ENCODE peak calls at places on chromosomes 6 and 20, in five cellular contexts. E is heart right ventricle; P is OCI-LY7; C is ovary; T is CD8-positive, alpha-beta T cell. F is an unnamed sample.

GRCh38 chr6:20497200-20497820 is 36.9 kb upstream of the CDKAL1 start:
- DNase-seq in E (no peak), P (no peak), C (no peak), T (no peak), F (peak; percentile 33)

GRCh38 chr6:25354078-25354940 is 75.1 kb downstream of the CARMIL1 start:
- DNase-seq in E (no peak), P (no peak), C (no peak), T (no peak), F (peak; percentile 52)

GRCh38 chr20:58637466-58638198 is 13.5 kb upstream of the STX16 start:
- DNase-seq in E (no peak), P (no peak), C (no peak), T (no peak), F (no peak)

GRCh38 chr6:137286368-137286767 is 67.2 kb upstream of the IFNGR1 start:
- DNase-seq in E (no peak), P (no peak), C (no peak), T (no peak), F (no peak)

GRCh38 chr6:156910938-156911337 is 133.8 kb downstream of the ARID1B start:
- DNase-seq in E (no peak), P (no peak), C (no peak), T (no peak), F (no peak)

GRCh38 chr20:8131598-8132014 is 460 bp upstream of the PLCB1 start:
- DNase-seq in E (peak; percentile 17), P (no peak), C (no peak), T (no peak), F (peak; percentile 69)

GRCh38 chr6:97396880-97397279 is 113.9 kb upstream of the MMS22L start:
- DNase-seq in E (no peak), P (no peak), C (no peak), T (no peak), F (no peak)

GRCh38 chr20:9485614-9486325 is 28.6 kb upstream of the LAMP5 start:
- DNase-seq in E (no peak), P (no peak), C (no peak), T (no peak), F (no peak)

GRCh38 chr20:43755390-43755789 is 28.6 kb upstream of the GTSF1L start:
- DNase-seq in E (no peak), P (no peak), C (no peak), T (no peak), F (no peak)

GRCh38 chr6:15441982-15442381 is 196.1 kb downstream of the JARID2 start:
- DNase-seq in E (no peak), P (no peak), C (no peak), T (no peak), F (no peak)

GRCh38 chr6:15444881-15445280 is 199.0 kb downstream of the JARID2 start:
- DNase-seq in E (no peak), P (peak; percentile 22), C (no peak), T (no peak), F (no peak)

GRCh38 chr6:15442467-15442866 is 196.6 kb downstream of the JARID2 start:
- DNase-seq in E (no peak), P (no peak), C (no peak), T (no peak), F (no peak)

GRCh38 chr6:15443119-15443518 is 197.2 kb downstream of the JARID2 start:
- DNase-seq in E (no peak), P (no peak), C (no peak), T (no peak), F (peak; percentile 82)

DNA sequence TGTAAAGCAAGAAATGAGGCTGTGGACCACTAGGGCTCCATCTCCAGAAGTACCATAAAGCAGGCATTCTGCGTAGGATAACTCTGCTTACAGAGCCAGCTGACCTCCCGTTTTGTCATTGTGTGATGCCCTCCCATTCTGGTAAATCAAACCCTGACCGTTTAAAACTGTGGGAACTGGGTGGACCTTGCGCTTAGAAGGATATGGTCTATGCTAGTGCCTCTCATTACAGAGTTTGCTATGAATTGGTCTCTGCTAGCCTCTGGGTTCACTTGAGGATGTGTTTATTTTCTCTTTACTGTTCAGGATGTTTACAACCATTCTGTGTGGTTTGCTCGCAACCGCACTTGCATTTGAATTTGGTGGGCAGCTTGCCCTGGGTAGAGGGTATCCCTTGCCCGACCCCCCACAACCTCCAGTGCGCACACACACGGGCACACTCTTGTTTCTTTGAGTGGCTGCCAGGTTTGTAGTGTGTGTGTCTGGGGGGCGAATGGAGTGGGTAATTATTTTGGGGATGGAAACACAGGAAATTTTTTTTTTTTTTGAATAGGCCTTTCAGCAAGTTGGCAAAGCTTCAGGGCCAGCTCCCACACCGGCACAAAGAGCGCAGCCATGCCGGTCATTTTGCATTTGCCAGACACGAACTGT is 198.3 kb downstream of the JARID2 start:
- DNase-seq in E (no peak), P (no peak), C (no peak), T (no peak), F (no peak)
- H3K27ac ChIP-seq in E (peak overlapping the region; percentile 35), P (no peak overlapping the region), C (no peak overlapping the region), T (no peak overlapping the region), F (no peak overlapping the region)

GRCh38 chr6:13417431-13417830 is 70.0 kb downstream of the GFOD1 start:
- DNase-seq in E (no peak), P (no peak), C (no peak), T (no peak), F (no peak)
- H3K4me1 ChIP-seq in E (peaks cover 78% of the 10 kb centered on the region), P (peaks cover 8% of the 10 kb centered on the region), C (no peaks in the 10 kb centered on the region), T (no peaks in the 10 kb centered on the region), F (peaks cover 39% of the 10 kb centered on the region)

DNA sequence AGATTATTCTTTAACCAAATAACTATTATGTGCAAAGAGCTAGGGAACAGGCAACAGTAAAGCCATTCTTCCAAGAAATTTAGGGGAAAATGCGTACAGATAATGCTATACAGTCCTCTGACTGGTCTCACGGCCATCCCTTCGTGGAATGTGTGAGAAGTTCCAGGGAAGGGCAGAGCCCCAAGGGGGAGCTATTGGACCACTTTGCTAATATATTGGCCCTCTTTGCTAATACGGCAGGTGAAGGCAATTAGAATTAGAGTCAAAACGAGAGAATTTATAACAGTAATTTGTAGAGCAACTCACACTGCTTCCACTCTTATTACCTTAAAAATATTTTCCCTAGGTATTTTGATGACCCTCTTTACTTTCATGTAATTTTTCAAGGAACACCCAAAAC is 140.4 kb downstream of the IMPG1 start:
- DNase-seq in E (no peak), P (peak; percentile 12), C (no peak), T (no peak), F (peak; percentile 44)
- TF ChIP-seq CTCF in E (peak; percentile 36), P (peak; percentile 66), C (no peak), T (no peak), F (peak; percentile 67)

DNA sequence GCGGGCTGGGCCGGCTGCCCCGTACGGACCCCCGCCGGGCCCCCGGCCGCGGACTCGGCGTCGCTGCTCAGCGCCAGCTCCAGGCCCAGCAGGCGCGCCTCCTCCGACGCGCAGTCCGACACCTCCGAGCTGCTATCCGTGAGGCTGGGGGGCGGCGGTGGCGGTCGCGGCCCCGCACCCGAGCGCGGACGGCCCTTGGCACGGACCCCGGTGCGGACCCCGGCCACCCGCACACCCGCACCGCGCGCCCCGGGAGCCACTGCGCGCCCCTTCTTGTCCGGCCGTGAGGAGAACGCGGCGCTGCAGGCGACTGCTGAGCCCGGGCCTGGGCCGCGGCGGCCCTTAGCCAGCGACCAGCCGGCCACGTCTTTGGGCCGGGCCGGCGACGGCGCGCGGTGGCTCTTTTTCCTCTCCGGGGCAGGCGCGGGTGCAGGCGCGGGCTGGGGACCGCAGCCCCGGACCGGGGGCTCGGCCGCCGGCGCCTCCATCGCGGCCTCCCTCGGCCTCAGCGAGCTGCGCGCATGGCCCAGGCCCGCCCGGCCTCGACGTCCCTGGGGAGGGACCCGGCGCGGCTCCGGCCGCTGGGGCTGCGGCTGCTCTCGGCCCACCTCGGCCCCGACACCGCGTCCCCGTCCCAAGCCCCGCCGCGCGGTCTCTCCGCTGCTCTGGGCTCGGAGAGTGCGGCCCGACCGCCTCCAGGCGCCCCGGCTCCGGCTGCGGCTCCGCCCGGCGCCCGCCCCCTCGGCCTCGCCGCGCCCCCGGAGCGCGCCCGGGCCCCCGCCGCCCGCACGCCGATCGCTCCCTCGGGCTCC is 12.9 kb upstream of the TLDC2 start:
- DNase-seq in E (no peak), P (no peak), C (no peak), T (no peak), F (peak; percentile 52)
- H3K27ac ChIP-seq in E (peak overlapping the region; percentile 95), P (no peak overlapping the region), C (peak overlapping the region; percentile 95), T (no peak overlapping the region), F (peak overlapping the region; percentile 60)

DNA sequence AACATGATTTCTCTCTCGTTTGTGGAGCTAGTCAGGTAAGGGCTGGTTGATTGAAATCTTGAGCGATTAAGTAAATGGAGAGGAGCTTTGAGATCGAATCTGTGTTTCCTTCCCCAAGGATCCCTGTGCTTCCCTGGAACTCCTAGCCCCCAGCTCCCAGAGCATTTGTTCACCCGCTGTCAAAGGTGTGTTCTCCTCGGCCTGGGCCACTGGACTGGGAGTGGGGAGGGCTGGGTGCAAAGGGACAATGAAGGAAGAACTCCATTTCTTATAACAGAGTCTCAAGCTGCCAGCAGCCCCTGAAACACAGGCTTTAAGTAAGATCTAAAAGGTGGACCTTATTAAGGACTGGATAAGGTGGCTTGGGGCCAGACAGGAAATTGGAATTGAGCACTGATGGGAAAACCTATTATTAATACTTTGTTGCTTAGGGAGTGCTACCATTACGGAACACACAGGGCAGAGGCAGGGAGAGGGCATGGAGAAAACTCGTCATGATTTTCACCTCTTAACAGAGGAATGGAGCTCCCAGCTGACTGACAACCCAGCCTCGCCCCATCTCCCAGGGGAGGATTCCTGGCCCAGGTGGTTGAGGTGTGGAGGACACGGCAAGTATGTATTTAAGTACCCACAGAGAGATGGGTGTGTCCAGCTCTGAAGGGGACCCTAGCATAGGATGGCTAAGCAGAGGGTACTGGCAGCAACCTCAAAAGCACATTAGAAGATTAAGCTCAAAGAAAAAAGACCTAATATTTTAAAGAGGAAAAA is 261.7 kb upstream of the MOCS1 start:
- DNase-seq in E (no peak), P (no peak), C (no peak), T (no peak), F (no peak)
- H3K4me1 ChIP-seq in E (no peaks in the 10 kb centered on the region), P (no peaks in the 10 kb centered on the region), C (no peaks in the 10 kb centered on the region), T (no peaks in the 10 kb centered on the region), F (no peaks in the 10 kb centered on the region)

F was measured in cardiac muscle cell.